ENCODE peak calls at places on chromosomes 11 and 22, in ten cellular contexts. One of them, this sample, is unnamed.

GRCh38 chr11:62771144-62772021 is at the start of gene TAF6L:
- DNase-seq in endothelial cell of umbilical vein: peak
- DNase-seq in mesendoderm: peak
- DNase-seq in neuronal stem cell: peak
- DNase-seq in MM.1S: peak
- DNase-seq in neural progenitor cell: peak
- DNase-seq in mesenchymal stem cell: peak
- DNase-seq in fibroblast of lung: peak
- DNase-seq in PC-9: peak
- DNase-seq in astrocyte: peak
- DNase-seq in this sample: peak

GRCh38 chr11:111851636-111852035 is 19.7 kb downstream of the ALG9 start:
- DNase-seq in endothelial cell of umbilical vein: peak
- DNase-seq in mesendoderm: no peak
- DNase-seq in neuronal stem cell: no peak
- DNase-seq in MM.1S: no peak
- DNase-seq in neural progenitor cell: peak
- DNase-seq in mesenchymal stem cell: peak
- DNase-seq in fibroblast of lung: peak
- DNase-seq in PC-9: peak
- DNase-seq in astrocyte: no peak
- DNase-seq in this sample: no peak

GRCh38 chr22:19124377-19124776 is 2.2 kb upstream of the DGCR2 start:
- DNase-seq in endothelial cell of umbilical vein: no peak
- DNase-seq in mesendoderm: no peak
- DNase-seq in neuronal stem cell: no peak
- DNase-seq in MM.1S: no peak
- DNase-seq in neural progenitor cell: no peak
- DNase-seq in mesenchymal stem cell: no peak
- DNase-seq in fibroblast of lung: no peak
- DNase-seq in PC-9: no peak
- DNase-seq in astrocyte: no peak
- DNase-seq in this sample: peak

GRCh38 chr11:76292583-76293188 is 86.4 kb upstream of the WNT11 start:
- DNase-seq in endothelial cell of umbilical vein: no peak
- DNase-seq in mesendoderm: no peak
- DNase-seq in neuronal stem cell: no peak
- DNase-seq in MM.1S: no peak
- DNase-seq in neural progenitor cell: no peak
- DNase-seq in mesenchymal stem cell: no peak
- DNase-seq in fibroblast of lung: no peak
- DNase-seq in PC-9: no peak
- DNase-seq in astrocyte: no peak
- DNase-seq in this sample: peak

GRCh38 chr11:7592706-7593105 is 78.9 kb downstream of the PPFIBP2 start:
- DNase-seq in endothelial cell of umbilical vein: no peak
- DNase-seq in mesendoderm: no peak
- DNase-seq in neuronal stem cell: no peak
- DNase-seq in MM.1S: peak
- DNase-seq in neural progenitor cell: no peak
- DNase-seq in mesenchymal stem cell: peak
- DNase-seq in fibroblast of lung: peak
- DNase-seq in PC-9: peak
- DNase-seq in astrocyte: no peak
- DNase-seq in this sample: no peak

GRCh38 chr22:43081968-43082367 is 7.2 kb downstream of the TTLL1 start:
- DNase-seq in endothelial cell of umbilical vein: no peak
- DNase-seq in mesendoderm: no peak
- DNase-seq in neuronal stem cell: no peak
- DNase-seq in MM.1S: no peak
- DNase-seq in neural progenitor cell: no peak
- DNase-seq in mesenchymal stem cell: no peak
- DNase-seq in fibroblast of lung: peak
- DNase-seq in PC-9: no peak
- DNase-seq in astrocyte: no peak
- DNase-seq in this sample: peak

GRCh38 chr22:22576244-22576988 is 17.4 kb upstream of the PRAME start:
- DNase-seq in endothelial cell of umbilical vein: peak
- DNase-seq in mesendoderm: peak
- DNase-seq in neuronal stem cell: peak
- DNase-seq in MM.1S: peak
- DNase-seq in neural progenitor cell: peak
- DNase-seq in mesenchymal stem cell: peak
- DNase-seq in fibroblast of lung: peak
- DNase-seq in PC-9: no peak
- DNase-seq in astrocyte: no peak
- DNase-seq in this sample: no peak

GRCh38 chr22:24865508-24865907 is 59.5 kb downstream of the SGSM1 start:
- DNase-seq in endothelial cell of umbilical vein: no peak
- DNase-seq in mesendoderm: no peak
- DNase-seq in neuronal stem cell: no peak
- DNase-seq in MM.1S: no peak
- DNase-seq in neural progenitor cell: no peak
- DNase-seq in mesenchymal stem cell: no peak
- DNase-seq in fibroblast of lung: no peak
- DNase-seq in PC-9: no peak
- DNase-seq in astrocyte: no peak
- DNase-seq in this sample: no peak

DNA sequence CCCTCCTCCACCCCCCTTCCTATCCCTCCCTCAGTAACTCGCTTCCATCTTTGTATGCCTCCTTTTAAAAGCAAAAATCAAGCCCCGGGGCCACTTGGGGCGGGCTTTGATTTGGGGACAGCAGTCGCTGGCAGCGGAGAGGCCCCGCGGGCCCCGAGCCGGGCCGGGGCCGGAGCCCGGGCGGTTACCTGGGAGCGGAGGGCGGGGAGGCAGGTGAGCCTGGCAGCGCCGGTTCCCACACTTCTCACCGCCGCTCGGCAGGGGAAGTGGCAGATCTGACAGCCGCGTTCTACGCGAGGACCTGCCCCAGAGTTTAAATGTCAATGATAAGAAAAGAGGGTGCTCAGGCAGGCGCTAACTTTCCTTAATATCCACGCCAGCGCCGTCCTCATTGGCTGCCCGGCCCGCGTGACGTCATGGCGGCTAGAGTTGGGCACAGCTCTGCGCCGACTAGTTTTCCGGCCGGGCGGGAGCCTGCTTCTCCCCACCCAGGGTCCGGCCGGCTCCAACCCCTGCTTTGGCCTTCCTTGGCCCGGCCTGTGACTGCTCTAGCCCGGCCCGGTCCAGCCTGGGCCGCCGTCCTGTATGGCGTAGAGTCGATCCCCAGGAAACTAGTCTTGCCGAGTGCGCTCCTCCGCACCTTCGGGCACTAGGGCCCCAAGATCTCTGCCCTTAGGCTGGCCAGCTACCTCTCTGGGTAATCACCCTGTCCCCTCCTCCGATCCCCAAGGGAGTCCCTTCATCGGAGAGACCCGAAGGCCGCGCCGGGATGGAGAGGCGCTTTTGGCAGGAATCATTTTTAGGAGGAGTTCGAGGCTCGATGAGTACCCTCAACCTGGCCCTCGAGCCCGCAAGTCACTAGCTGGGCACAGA is 6.7 kb upstream of the PAX6 start:
- DNase-seq in endothelial cell of umbilical vein: no peak
- DNase-seq in mesendoderm: peak
- DNase-seq in neuronal stem cell: peak
- DNase-seq in MM.1S: no peak
- DNase-seq in neural progenitor cell: peak
- DNase-seq in mesenchymal stem cell: no peak
- DNase-seq in fibroblast of lung: no peak
- DNase-seq in PC-9: no peak
- DNase-seq in astrocyte: no peak
- DNase-seq in this sample: peak
- H3K4me3 ChIP-seq in endothelial cell of umbilical vein: no peak
- H3K4me3 ChIP-seq in mesendoderm: no peak
- H3K4me3 ChIP-seq in neuronal stem cell: peak
- H3K4me3 ChIP-seq in MM.1S: no peak
- H3K4me3 ChIP-seq in neural progenitor cell: peak
- H3K4me3 ChIP-seq in mesenchymal stem cell: no peak
- H3K4me3 ChIP-seq in fibroblast of lung: no peak
- H3K4me3 ChIP-seq in PC-9: no peak
- H3K4me3 ChIP-seq in astrocyte: peak
- H3K4me3 ChIP-seq in this sample: no peak

DNA sequence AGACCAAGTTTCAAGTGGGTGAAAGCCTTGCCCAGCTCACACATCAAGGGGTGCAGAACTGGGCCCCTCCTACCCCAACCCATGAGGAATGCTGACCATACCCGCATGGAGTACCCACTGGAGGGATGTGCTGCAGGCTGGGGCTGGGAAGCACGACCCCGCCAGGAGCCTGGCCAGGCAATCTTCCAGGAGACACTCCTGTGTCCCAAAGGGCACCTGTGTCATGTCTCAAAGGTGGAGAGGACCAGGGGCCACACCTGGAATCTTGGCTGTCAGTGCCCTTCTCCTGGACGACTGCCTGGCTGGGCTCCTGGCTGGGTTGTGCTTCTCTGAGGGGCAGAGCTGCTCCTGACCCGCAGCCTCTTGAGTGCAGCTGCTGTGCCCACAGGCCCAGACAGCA is 6.7 kb downstream of the ARAP1 start:
- DNase-seq in endothelial cell of umbilical vein: no peak
- DNase-seq in mesendoderm: no peak
- DNase-seq in neuronal stem cell: no peak
- DNase-seq in MM.1S: no peak
- DNase-seq in neural progenitor cell: no peak
- DNase-seq in mesenchymal stem cell: no peak
- DNase-seq in fibroblast of lung: no peak
- DNase-seq in PC-9: no peak
- DNase-seq in astrocyte: no peak
- DNase-seq in this sample: peak
- H3K27ac ChIP-seq in endothelial cell of umbilical vein: no peak
- H3K27ac ChIP-seq in mesendoderm: no peak
- H3K27ac ChIP-seq in neuronal stem cell: no peak
- H3K27ac ChIP-seq in MM.1S: no peak
- H3K27ac ChIP-seq in neural progenitor cell: no peak
- H3K27ac ChIP-seq in mesenchymal stem cell: no peak
- H3K27ac ChIP-seq in fibroblast of lung: no peak
- H3K27ac ChIP-seq in PC-9: no peak
- H3K27ac ChIP-seq in astrocyte: no peak
- H3K27ac ChIP-seq in this sample: no peak

DNA sequence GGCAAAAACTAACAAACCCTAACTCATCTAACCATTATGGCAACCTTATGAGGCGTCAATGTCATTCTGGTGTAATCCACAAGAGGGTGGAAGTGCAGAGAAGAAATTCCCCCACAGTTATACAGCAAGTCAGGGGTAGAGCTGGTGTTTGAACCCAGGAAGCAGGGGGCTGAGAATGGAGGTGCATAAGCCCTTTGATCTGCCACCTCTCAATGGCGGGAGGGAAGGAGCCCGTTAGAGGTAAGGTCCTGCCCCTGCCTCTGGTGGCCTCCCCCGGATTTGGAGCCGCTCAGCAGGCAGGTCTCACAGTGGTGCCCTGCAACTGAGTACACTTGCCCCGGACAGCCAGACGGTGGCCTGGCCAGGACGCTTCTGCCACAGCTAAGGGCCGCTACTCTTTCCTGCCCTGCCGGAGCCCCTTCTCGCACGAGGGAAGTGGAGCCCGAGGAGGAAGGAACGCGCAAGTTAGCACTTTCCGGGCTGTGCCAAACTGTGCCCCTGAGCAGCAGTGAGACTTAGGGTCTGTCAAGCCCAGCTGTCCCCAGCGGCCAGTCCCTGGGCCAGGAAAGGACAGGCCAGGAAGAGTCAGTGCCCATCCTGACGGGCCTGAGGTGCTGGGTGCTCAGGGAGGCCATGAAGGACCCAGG is 1.1 kb downstream of the FXYD2 start:
- DNase-seq in endothelial cell of umbilical vein: peak
- DNase-seq in mesendoderm: peak
- DNase-seq in neuronal stem cell: no peak
- DNase-seq in MM.1S: no peak
- DNase-seq in neural progenitor cell: peak
- DNase-seq in mesenchymal stem cell: no peak
- DNase-seq in fibroblast of lung: no peak
- DNase-seq in PC-9: no peak
- DNase-seq in astrocyte: no peak
- DNase-seq in this sample: peak
- H3K4me2 ChIP-seq in endothelial cell of umbilical vein: peak
- H3K4me2 ChIP-seq in mesendoderm: no peak
- H3K4me2 ChIP-seq in neuronal stem cell: no peak
- H3K4me2 ChIP-seq in MM.1S: no peak
- H3K4me2 ChIP-seq in neural progenitor cell: no peak
- H3K4me2 ChIP-seq in mesenchymal stem cell: peak
- H3K4me2 ChIP-seq in fibroblast of lung: no peak
- H3K4me2 ChIP-seq in PC-9: no peak
- H3K4me2 ChIP-seq in astrocyte: no peak
- H3K4me2 ChIP-seq in this sample: no peak

GRCh38 chr11:65636108-65636809 is 1.6 kb upstream of the SIPA1 start:
- DNase-seq in endothelial cell of umbilical vein: no peak
- DNase-seq in mesendoderm: no peak
- DNase-seq in neuronal stem cell: no peak
- DNase-seq in MM.1S: no peak
- DNase-seq in neural progenitor cell: no peak
- DNase-seq in mesenchymal stem cell: no peak
- DNase-seq in fibroblast of lung: no peak
- DNase-seq in PC-9: peak
- DNase-seq in astrocyte: no peak
- DNase-seq in this sample: no peak

GRCh38 chr11:65637794-65638317 is at the start of gene SIPA1:
- DNase-seq in endothelial cell of umbilical vein: peak
- DNase-seq in mesendoderm: peak
- DNase-seq in neuronal stem cell: peak
- DNase-seq in MM.1S: peak
- DNase-seq in neural progenitor cell: peak
- DNase-seq in mesenchymal stem cell: peak
- DNase-seq in fibroblast of lung: peak
- DNase-seq in PC-9: peak
- DNase-seq in astrocyte: peak
- DNase-seq in this sample: peak

GRCh38 chr11:65634440-65634839 is 3.5 kb upstream of the SIPA1 start:
- DNase-seq in endothelial cell of umbilical vein: no peak
- DNase-seq in mesendoderm: no peak
- DNase-seq in neuronal stem cell: no peak
- DNase-seq in MM.1S: no peak
- DNase-seq in neural progenitor cell: no peak
- DNase-seq in mesenchymal stem cell: no peak
- DNase-seq in fibroblast of lung: no peak
- DNase-seq in PC-9: peak
- DNase-seq in astrocyte: no peak
- DNase-seq in this sample: no peak

GRCh38 chr11:65634905-65635731 is 2.8 kb upstream of the SIPA1 start:
- DNase-seq in endothelial cell of umbilical vein: no peak
- DNase-seq in mesendoderm: no peak
- DNase-seq in neuronal stem cell: no peak
- DNase-seq in MM.1S: no peak
- DNase-seq in neural progenitor cell: no peak
- DNase-seq in mesenchymal stem cell: no peak
- DNase-seq in fibroblast of lung: no peak
- DNase-seq in PC-9: peak
- DNase-seq in astrocyte: no peak
- DNase-seq in this sample: no peak

DNA sequence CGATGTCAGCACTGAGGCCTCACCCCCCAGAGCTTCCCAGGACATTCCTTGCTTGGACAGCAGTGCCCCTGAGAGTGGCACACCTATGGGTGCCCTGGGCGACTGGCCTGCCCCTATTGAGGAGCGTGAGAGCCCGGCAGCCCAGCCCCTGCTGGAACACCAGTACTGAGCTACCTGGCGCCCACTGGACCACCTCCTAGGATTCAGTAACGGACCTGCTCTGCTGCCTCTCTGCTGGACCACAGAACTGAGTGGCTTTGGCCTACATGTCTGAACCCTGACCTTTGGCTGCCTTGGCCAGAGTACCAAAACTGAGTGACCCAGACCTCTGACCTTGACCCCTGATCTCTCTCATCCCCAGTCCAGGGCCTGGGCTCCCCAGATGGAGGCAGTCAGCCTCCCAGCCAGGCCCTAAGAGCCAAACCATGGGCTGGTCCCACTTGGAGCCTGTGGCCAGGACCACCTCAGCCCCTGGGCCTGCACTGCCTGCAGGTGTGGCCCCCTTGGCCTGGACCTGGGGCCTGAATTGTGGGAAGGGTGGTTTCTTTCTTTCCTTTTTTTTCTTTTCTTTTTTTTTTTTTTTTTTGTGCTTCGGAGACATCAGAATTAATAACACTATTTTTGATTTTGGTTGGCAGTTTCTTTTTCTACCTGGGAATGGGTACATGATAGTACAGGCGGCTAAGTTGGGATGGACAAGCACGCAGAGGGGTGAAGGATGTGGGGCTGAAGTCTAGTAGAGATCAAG is 917 bp upstream of the SIPA1 start:
- DNase-seq in endothelial cell of umbilical vein: no peak
- DNase-seq in mesendoderm: no peak
- DNase-seq in neuronal stem cell: no peak
- DNase-seq in MM.1S: no peak
- DNase-seq in neural progenitor cell: no peak
- DNase-seq in mesenchymal stem cell: no peak
- DNase-seq in fibroblast of lung: no peak
- DNase-seq in PC-9: peak
- DNase-seq in astrocyte: no peak
- DNase-seq in this sample: no peak
- H3K4me3 ChIP-seq in endothelial cell of umbilical vein: no peak
- H3K4me3 ChIP-seq in mesendoderm: no peak
- H3K4me3 ChIP-seq in neuronal stem cell: peak
- H3K4me3 ChIP-seq in MM.1S: no peak
- H3K4me3 ChIP-seq in neural progenitor cell: no peak
- H3K4me3 ChIP-seq in mesenchymal stem cell: no peak
- H3K4me3 ChIP-seq in fibroblast of lung: no peak
- H3K4me3 ChIP-seq in PC-9: peak
- H3K4me3 ChIP-seq in astrocyte: no peak
- H3K4me3 ChIP-seq in this sample: no peak

This sample was measured in osteoblast.